ENCODE peak calls at places on chromosomes 6 and 20, in nine cellular contexts. E, Q, T, M, F, S, D, A and L are unnamed samples.

GRCh38 chr6:70112686-70113570 is 190.0 kb downstream of the COL9A1 start:
- DNase-seq in E (no peak), M (no peak), A (no peak), Q (no peak), S (no peak), D (no peak), F (no peak), T (no peak), L (peak; percentile 43)

GRCh38 chr20:36802326-36803223 is 29.0 kb upstream of the DSN1 start:
- DNase-seq in S (no peak), A (peak; percentile 19), F (peak; percentile 49), Q (peak; percentile 81), M (no peak), T (no peak), D (no peak), E (no peak), L (no peak)

GRCh38 chr20:55935448-55936221 is 69.7 kb downstream of the CBLN4 start:
- DNase-seq in M (no peak), Q (no peak), T (no peak), A (no peak), F (no peak), E (no peak), D (no peak), S (no peak), L (no peak)

GRCh38 chr6:148945311-148946021 is 198.6 kb downstream of the UST start:
- DNase-seq in E (no peak), A (no peak), S (no peak), M (no peak), F (peak; percentile 36), Q (no peak), T (no peak), D (no peak), L (no peak)

GRCh38 chr20:36737183-36737499 is 8.7 kb downstream of the NDRG3 start:
- DNase-seq in S (no peak), D (no peak), A (no peak), F (no peak), Q (no peak), T (no peak), E (no peak), M (no peak), L (no peak)

GRCh38 chr20:46084805-46085792 is 4.7 kb downstream of the NCOA5 start:
- DNase-seq in T (peak; percentile 44), Q (no peak), E (peak; percentile 47), D (no peak), A (no peak), S (no peak), M (no peak), F (peak; percentile 25), L (no peak)

GRCh38 chr6:149887343-149887742 is 10.6 kb downstream of the RAET1E start:
- DNase-seq in A (no peak), Q (peak; percentile 42), F (peak; percentile 72), S (no peak), T (no peak), M (no peak), D (no peak), E (no peak), L (no peak)

GRCh38 chr20:35721621-35722020 is 20.4 kb downstream of the RBM39 start:
- DNase-seq in S (no peak), A (no peak), E (no peak), F (no peak), Q (no peak), D (no peak), M (no peak), T (no peak), L (no peak)

GRCh38 chr6:76073281-76073680 is 819 bp upstream of the IMPG1 start:
- DNase-seq in Q (no peak), T (no peak), D (no peak), M (no peak), S (no peak), A (no peak), F (no peak), E (no peak), L (no peak)

GRCh38 chr6:78629154-78629721 is 238.1 kb upstream of the IRAK1BP1 start:
- DNase-seq in M (no peak), S (no peak), F (peak; percentile 75), D (no peak), T (no peak), E (no peak), Q (peak; percentile 62), A (no peak), L (no peak)

GRCh38 chr20:1330075-1330830 is 1.3 kb upstream of the SDCBP2 start:
- DNase-seq in D (peak; percentile 21), A (no peak), T (peak; percentile 64), E (peak; percentile 6), Q (no peak), M (no peak), S (peak; percentile 88), F (peak; percentile 16), L (no peak)